ENCODE peak calls at places on chromosomes 5 and 9, in four cellular contexts. W, R, E and I are unnamed samples.

GRCh38 chr5:140240987-140241706 is 61.8 kb downstream of the PFDN1 start:
- DNase-seq in W (peak), E (peak), R (no peak), I (no peak)

GRCh38 chr5:38305148-38305547 is 46.8 kb downstream of the EGFLAM start:
- DNase-seq in W (no peak), E (no peak), R (no peak), I (no peak)

GRCh38 chr5:172640822-172641358 is at the start of gene NEURL1B:
- DNase-seq in E (peak), W (peak), R (peak), I (peak)

GRCh38 chr5:163624466-163624865 is 119.0 kb downstream of the MAT2B start:
- DNase-seq in W (no peak), R (no peak), E (no peak), I (no peak)

GRCh38 chr5:120062515-120062917 is 401.6 kb upstream of the PRR16 start:
- DNase-seq in W (peak), E (no peak), R (no peak), I (no peak)

GRCh38 chr5:25858019-25858418 is 1180.4 kb downstream of the CDH9 start:
- DNase-seq in R (no peak), W (no peak), E (peak), I (no peak)

GRCh38 chr9:112558978-112559377 is 72.4 kb downstream of the KIAA1958 start:
- DNase-seq in R (no peak), E (no peak), W (no peak), I (no peak)

GRCh38 chr5:81657386-81657785 is 93.5 kb downstream of the SSBP2 start:
- DNase-seq in W (peak), R (no peak), E (no peak), I (no peak)

GRCh38 chr5:39755986-39756385 is 331.2 kb upstream of the DAB2 start:
- DNase-seq in R (no peak), W (peak), E (no peak), I (peak)

GRCh38 chr5:172773481-172774469 is 2.8 kb upstream of the DUSP1 start:
- DNase-seq in E (no peak), R (no peak), W (peak), I (no peak)

GRCh38 chr9:118331622-118332045 is 627.4 kb downstream of the TLR4 start:
- DNase-seq in R (no peak), E (no peak), W (peak), I (no peak)

GRCh38 chr9:78644359-78644758 is 347.4 kb downstream of the PSAT1 start:
- DNase-seq in R (no peak), E (no peak), W (no peak), I (no peak)

GRCh38 chr9:105694848-105695581 is 674 bp downstream of the TMEM38B start:
- DNase-seq in E (peak), W (peak), R (peak), I (peak)

GRCh38 chr5:149777382-149777781 is 47.3 kb downstream of the PPARGC1B start:
- DNase-seq in W (no peak), R (no peak), E (no peak), I (no peak)

GRCh38 chr5:136242611-136243010 is 49.6 kb upstream of the SMIM32 start:
- DNase-seq in E (no peak), R (no peak), W (no peak), I (no peak)

GRCh38 chr5:11584008-11584407 is 320.2 kb downstream of the CTNND2 start:
- DNase-seq in W (peak), E (no peak), R (no peak), I (no peak)

GRCh38 chr5:142095651-142096330 is 12.8 kb upstream of the NDFIP1 start:
- DNase-seq in W (no peak), R (peak), E (no peak), I (peak)

GRCh38 chr9:18791074-18791473 is 241.9 kb downstream of the SAXO1 start:
- DNase-seq in R (peak), W (peak), E (peak), I (peak)

GRCh38 chr9:124438091-124438490 is 12.2 kb upstream of the ADGRD2 start:
- DNase-seq in W (no peak), R (no peak), E (no peak), I (no peak)

GRCh38 chr5:157816682-157817268 is 42.2 kb downstream of the CLINT1 start:
- DNase-seq in W (peak), E (peak), R (no peak), I (peak)

GRCh38 chr5:110377411-110378392 is 348.8 kb downstream of the TMEM232 start:
- DNase-seq in E (no peak), R (no peak), W (peak), I (no peak)